ENCODE peak calls at places on chromosome 13, in four cellular contexts. O is brain microvascular endothelial cell, G is CD14-positive monocyte, X is progenitor cell of endocrine pancreas. T is an unnamed sample.

GRCh38 chr13:75222031-75222430 is 259.9 kb downstream of the TBC1D4 start:
- DNase-seq in O (no peak), G (no peak), X (no peak), T (no peak)

GRCh38 chr13:110869231-110869804 is 45.6 kb downstream of the ANKRD10 start:
- DNase-seq in O (no peak), G (no peak), X (no peak), T (no peak)

GRCh38 chr13:112679932-112680677 is 9.7 kb upstream of the ATP11A start:
- DNase-seq in O (no peak), G (no peak), X (no peak), T (no peak)

GRCh38 chr13:95452376-95452775 is 100.1 kb upstream of the CLDN10 start:
- DNase-seq in O (no peak), G (no peak), X (no peak), T (no peak)

GRCh38 chr13:41454170-41454569 is 3.2 kb upstream of the RGCC start:
- DNase-seq in O (no peak), G (no peak), X (no peak), T (no peak)

GRCh38 chr13:38767506-38768265 is 80.8 kb downstream of the FREM2 start:
- DNase-seq in O (no peak), G (no peak), X (no peak), T (no peak)

GRCh38 chr13:53206455-53206854 is 177.8 kb downstream of the OLFM4 start:
- DNase-seq in O (no peak), G (no peak), X (no peak), T (no peak)

GRCh38 chr13:98476538-98476966 is 100.4 kb downstream of the STK24 start:
- DNase-seq in O (peak), G (peak), X (no peak), T (no peak)

GRCh38 chr13:89577301-89577700 is 1770.2 kb upstream of the MIR17HG start:
- DNase-seq in O (no peak), G (no peak), X (no peak), T (no peak)

GRCh38 chr13:98512774-98513327 is 64.1 kb downstream of the STK24 start:
- DNase-seq in O (no peak), G (no peak), X (no peak), T (no peak)

GRCh38 chr13:28531195-28531955 is 36.4 kb upstream of the FLT1 start:
- DNase-seq in O (peak), G (no peak), X (no peak), T (peak)

GRCh38 chr13:31556376-31556775 is 182.9 kb upstream of the RXFP2 start:
- DNase-seq in O (peak), G (no peak), X (no peak), T (no peak)

GRCh38 chr13:36870050-36870692 is 49.9 kb downstream of the SMAD9 start:
- DNase-seq in O (no peak), G (no peak), X (no peak), T (no peak)

DNA sequence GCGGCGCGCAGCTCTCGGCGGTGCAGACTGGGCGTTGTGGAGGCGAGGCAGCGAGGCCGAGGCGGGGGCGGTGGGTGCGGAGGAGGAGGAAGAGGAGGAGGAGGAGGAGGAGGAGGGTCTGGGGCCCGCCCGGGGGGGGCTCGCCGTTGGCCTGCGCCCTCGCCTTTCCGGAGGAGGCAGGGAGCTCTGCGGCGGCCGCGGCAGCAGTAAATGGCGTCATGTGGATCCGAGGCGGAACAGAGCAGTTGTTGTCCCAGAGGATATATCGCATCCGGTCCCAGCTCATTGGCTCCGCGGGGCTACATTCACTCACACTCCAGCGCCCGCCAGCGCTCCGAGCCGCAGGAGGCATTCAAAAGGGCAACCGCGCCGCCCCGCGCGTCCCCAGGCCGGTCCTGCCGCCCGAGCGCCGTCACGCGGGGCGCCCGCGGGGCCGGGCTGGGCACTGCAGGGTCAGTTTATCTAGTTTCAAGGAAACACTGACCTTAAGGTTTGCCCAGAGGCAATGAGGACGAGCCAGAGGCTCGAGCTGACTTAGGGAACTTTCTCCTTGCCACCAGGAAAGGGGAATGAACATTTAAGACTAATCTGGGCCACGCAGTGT is at the start of gene SPRY2:
- DNase-seq in O (peak), G (peak), X (peak), T (peak)
- TF ChIP-seq CTCF in O (no peak), G (no peak), X (peak), T (no peak)

GRCh38 chr13:97030705-97031452 is 36.6 kb upstream of the OXGR1 start:
- DNase-seq in O (peak), G (no peak), X (no peak), T (no peak)
- TF ChIP-seq CTCF in O (peak), G (no peak), X (peak), T (no peak)

DNA sequence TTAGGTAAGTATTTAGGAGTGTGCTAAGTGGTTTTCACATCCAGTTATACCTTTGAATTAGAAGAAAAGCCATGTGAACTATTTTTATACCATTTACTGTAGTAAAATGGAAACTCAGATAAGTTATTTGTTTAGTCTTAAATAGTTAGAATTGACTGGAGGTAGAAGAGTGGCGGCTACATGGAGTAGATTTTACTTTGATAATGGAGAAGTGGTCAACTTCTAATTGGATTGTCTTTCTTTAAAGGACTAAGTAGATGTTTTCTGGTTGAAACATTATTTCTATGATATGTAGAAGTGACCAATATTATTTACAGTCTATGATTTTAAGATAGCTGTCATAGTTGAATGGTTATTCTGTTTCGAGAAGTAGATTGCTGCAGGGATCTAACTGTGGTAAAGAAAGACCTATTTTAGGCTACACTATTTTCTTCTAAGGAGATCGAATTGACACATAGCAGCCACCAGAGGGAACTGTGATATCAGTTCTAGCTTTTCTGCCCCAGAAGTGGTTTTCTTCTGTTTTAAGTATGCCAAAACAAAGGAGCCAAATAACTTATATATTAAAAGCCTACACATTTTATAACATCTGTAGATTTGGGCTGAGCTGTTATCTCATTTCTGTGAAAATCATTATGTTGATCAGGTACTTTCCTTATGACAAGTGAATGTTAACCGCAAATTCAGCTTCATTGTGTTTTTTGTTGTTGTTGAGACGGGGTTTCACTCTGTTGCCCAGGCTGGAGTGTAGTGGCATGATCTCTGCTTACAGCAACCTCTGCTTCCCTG is 26.1 kb downstream of the ZMYM2 start:
- DNase-seq in O (peak), G (no peak), X (no peak), T (no peak)
- TF ChIP-seq CTCF in O (peak), G (peak), X (peak), T (peak)

DNA sequence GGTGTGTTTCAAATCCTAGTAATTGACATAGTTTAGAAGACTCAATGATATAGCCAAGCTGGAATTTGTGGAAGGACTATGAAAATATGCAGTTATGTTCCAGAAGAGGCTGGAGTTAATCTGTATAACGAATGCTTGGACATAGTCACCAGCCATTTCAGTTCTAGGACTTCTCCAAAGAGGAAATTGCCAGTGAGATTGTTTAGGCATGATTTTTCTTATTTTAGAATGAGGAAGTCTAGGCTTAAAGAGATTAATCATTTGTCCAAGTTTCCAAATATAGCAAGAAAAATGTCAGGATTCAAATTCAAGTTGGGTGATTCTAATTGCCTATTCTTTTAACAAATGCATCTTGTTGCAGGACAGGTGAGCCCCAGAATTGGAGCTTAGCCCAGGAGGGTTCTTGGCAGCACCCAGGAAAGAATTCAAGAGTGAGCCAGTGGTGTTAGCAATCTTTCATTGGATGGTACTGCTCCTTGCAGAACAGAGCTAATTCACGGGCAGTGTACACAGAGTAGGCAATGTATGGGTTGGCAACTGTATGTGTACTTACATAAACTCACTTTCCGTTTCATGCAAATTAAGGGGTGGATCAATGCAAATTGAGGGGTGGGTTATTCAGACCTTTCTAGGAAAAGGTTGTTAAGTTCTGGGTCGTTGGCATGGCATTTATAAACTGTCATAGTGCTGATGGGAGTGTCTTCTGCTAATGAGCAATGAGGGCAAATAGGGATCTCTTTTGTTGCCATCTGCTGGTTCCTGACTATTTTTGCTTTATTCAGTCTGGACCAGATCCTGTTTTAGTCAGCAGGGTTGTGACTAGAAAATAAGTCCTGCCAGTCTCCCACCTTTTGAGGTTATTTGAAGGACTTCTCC is 763.2 kb upstream of the SLITRK1 start:
- DNase-seq in O (no peak), G (no peak), X (no peak), T (no peak)
- TF ChIP-seq CTCF in O (no peak), G (no peak), X (no peak), T (no peak)

GRCh38 chr13:87669379-87669978 is 1.7 kb upstream of the SLITRK5 start:
- DNase-seq in O (no peak), G (no peak), X (no peak), T (no peak)
- TF ChIP-seq CTCF in O (peak), G (peak), X (peak), T (peak)

DNA sequence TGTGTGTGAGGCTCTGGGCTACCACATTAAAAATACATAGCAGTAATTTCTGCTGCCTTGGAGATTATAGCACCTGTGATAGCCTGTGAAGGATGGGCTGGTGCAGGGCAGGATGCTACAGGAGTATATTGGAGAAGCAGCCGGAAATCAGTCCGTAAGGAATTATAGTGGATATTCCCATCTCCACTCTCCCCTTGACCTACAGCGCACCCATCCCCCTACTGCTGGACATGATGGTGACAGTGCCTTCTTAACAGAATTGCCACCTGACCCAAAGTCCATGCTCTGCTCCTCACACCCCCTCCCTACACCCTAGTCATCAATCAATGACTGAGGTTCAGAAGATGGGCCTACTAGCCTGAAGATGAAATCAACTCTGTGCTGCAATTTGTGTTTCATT is 376.0 kb downstream of the GPC5 start:
- DNase-seq in O (no peak), G (no peak), X (no peak), T (no peak)
- TF ChIP-seq CTCF in O (no peak), G (no peak), X (no peak), T (no peak)

GRCh38 chr13:21218351-21219043 is 42.0 kb downstream of the MRPL57 start:
- DNase-seq in O (no peak), G (no peak), X (no peak), T (no peak)
- TF ChIP-seq CTCF in O (no peak), G (no peak), X (no peak), T (no peak)

DNA sequence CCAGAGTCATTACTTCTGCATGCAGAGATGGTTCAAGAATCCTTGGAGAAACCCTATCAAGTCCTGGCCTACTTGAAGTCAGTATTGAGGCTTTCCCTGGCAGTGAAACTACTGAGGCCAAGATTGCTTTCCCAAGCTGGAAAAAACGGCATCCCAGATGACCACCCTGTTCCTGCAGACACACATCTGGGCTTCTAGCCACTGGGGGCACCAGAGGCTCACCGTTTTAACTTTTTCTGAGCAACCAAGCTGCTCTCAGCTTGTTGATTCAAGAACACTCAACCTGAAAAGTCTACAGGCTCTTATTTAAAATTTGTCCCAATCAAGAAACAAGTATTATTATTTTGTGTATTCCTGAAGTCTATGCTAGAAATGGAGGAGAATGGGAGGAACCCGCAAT is 66.6 kb downstream of the SPRYD7 start:
- DNase-seq in O (peak), G (no peak), X (no peak), T (no peak)
- TF ChIP-seq CTCF in O (peak), G (no peak), X (peak), T (no peak)

T was measured in mesothelial cell of epicardium.